ENCODE peak calls at places on chromosomes 5 and 9, in six cellular contexts. F, E, H, J, R and S are unnamed samples.

GRCh38 chr9:137589441-137590122 is 730 bp downstream of the ZMYND19 start:
- DNase-seq in F (no peak), E (no peak), H (no peak), J (no peak), R (peak), S (no peak)

GRCh38 chr5:58999804-59000595 is 417.1 kb downstream of the RAB3C start:
- DNase-seq in F (no peak), E (no peak), H (no peak), J (no peak), R (peak), S (no peak)

GRCh38 chr9:5421163-5421562 is 16.6 kb downstream of the PLGRKT start:
- DNase-seq in F (no peak), E (no peak), H (no peak), J (no peak), R (no peak), S (no peak)

GRCh38 chr5:61969347-61969746 is 336.7 kb upstream of the KIF2A start:
- DNase-seq in F (no peak), E (no peak), H (no peak), J (no peak), R (no peak), S (no peak)

GRCh38 chr5:78618303-78618702 is 30.3 kb downstream of the LHFPL2 start:
- DNase-seq in F (no peak), E (no peak), H (no peak), J (no peak), R (no peak), S (no peak)

GRCh38 chr9:83636813-83637212 is 13.9 kb downstream of the IDNK start:
- DNase-seq in F (no peak), E (no peak), H (no peak), J (no peak), R (no peak), S (no peak)

GRCh38 chr9:127763918-127764384 is 14.5 kb downstream of the SH2D3C start:
- DNase-seq in F (no peak), E (no peak), H (no peak), J (no peak), R (peak), S (no peak)

GRCh38 chr9:77016526-77017504 is 2.6 kb upstream of the FOXB2 start:
- DNase-seq in F (no peak), E (no peak), H (no peak), J (no peak), R (peak), S (no peak)

GRCh38 chr9:126125577-126125976 is 201.1 kb upstream of the MVB12B start:
- DNase-seq in F (no peak), E (no peak), H (no peak), J (no peak), R (peak), S (no peak)

GRCh38 chr5:2755811-2756210 is 4.3 kb upstream of the IRX2 start:
- DNase-seq in F (no peak), E (no peak), H (no peak), J (no peak), R (no peak), S (no peak)